ENCODE peak calls at places on chromosomes 4 and X, in five cellular contexts. V, H, I, K and B are unnamed samples.

GRCh38 chrX:22952011-22952410 is 47.7 kb upstream of the DDX53 start:
- DNase-seq in V (peak), H (no peak), I (no peak), K (peak), B (no peak)

GRCh38 chr4:12359420-12359819 is 930.7 kb upstream of the HS3ST1 start:
- DNase-seq in V (no peak), H (no peak), I (no peak), K (no peak), B (no peak)

GRCh38 chr4:148649669-148650331 is 207.6 kb upstream of the NR3C2 start:
- DNase-seq in V (peak), H (no peak), I (no peak), K (peak), B (peak)

GRCh38 chrX:1466971-1467561 is 14.4 kb upstream of the ASMTL start:
- DNase-seq in V (no peak), H (no peak), I (no peak), K (no peak), B (no peak)

GRCh38 chr4:98950925-98951324 is 22.0 kb upstream of the EIF4E start:
- DNase-seq in V (no peak), H (no peak), I (no peak), K (no peak), B (no peak)

GRCh38 chr4:6674500-6675149 is 19.1 kb upstream of the S100P start:
- DNase-seq in V (peak), H (no peak), I (no peak), K (peak), B (no peak)

GRCh38 chrX:87744391-87744790 is 226.8 kb downstream of the KLHL4 start:
- DNase-seq in V (no peak), H (no peak), I (no peak), K (no peak), B (no peak)

GRCh38 chrX:40261955-40262596 is 164.3 kb upstream of the BCOR start:
- DNase-seq in V (no peak), H (no peak), I (no peak), K (no peak), B (no peak)

GRCh38 chr4:8409271-8410065 is 31.1 kb downstream of the ACOX3 start:
- DNase-seq in V (peak), H (no peak), I (peak), K (peak), B (peak)

GRCh38 chr4:139892973-139893736 is 227.5 kb downstream of the MGST2 start:
- DNase-seq in V (peak), H (no peak), I (no peak), K (no peak), B (no peak)

GRCh38 chrX:108439961-108440696 is 491 bp downstream of the COL4A5 start:
- DNase-seq in V (no peak), H (no peak), I (peak), K (peak), B (peak)

GRCh38 chr4:180665994-180666818 is 1577.0 kb upstream of the TENM3 start:
- DNase-seq in V (peak), H (peak), I (no peak), K (peak), B (peak)

GRCh38 chr4:176054942-176055341 is 10.7 kb upstream of the WDR17 start:
- DNase-seq in V (no peak), H (no peak), I (no peak), K (peak), B (peak)

GRCh38 chr4:97367878-97368277 is 775.4 kb downstream of the STPG2 start:
- DNase-seq in V (peak), H (no peak), I (no peak), K (peak), B (no peak)

GRCh38 chr4:6855692-6856297 is 53.8 kb upstream of the TBC1D14 start:
- DNase-seq in V (peak), H (peak), I (no peak), K (peak), B (peak)

GRCh38 chr4:138448169-138448568 is 206.0 kb upstream of the SLC7A11 start:
- DNase-seq in V (no peak), H (no peak), I (no peak), K (no peak), B (no peak)

GRCh38 chr4:83535520-83535944 is 376 bp upstream of the GPAT3 start:
- DNase-seq in V (peak), H (no peak), I (no peak), K (peak), B (peak)

GRCh38 chrX:131704136-131704695 is 160.3 kb downstream of the OR13H1 start:
- DNase-seq in V (peak), H (peak), I (peak), K (peak), B (peak)

GRCh38 chrX:113514906-113515305 is 674.3 kb upstream of the AMOT start:
- DNase-seq in V (no peak), H (no peak), I (no peak), K (no peak), B (no peak)

GRCh38 chrX:49273181-49273727 is 3.7 kb downstream of the PPP1R3F start:
- DNase-seq in V (no peak), H (no peak), I (peak), K (no peak), B (no peak)

GRCh38 chrX:144006811-144007210 is 122.9 kb downstream of the UBE2NL start:
- DNase-seq in V (peak), H (no peak), I (no peak), K (no peak), B (peak)

GRCh38 chrX:38086451-38087215 is 80.3 kb downstream of the SYTL5 start:
- DNase-seq in V (no peak), H (no peak), I (no peak), K (no peak), B (no peak)